ENCODE peak calls at places on chromosomes 12 and 14, in seven cellular contexts. W is IMR-90, Z is neuronal stem cell, P is H9, X is mesenchymal stem cell, H is H1, J is trophoblast cell. E is an unnamed sample.

GRCh38 chr14:39071096-39071495 is 31.9 kb downstream of the SEC23A start:
- DNase-seq in W (no peak), Z (no peak), P (no peak), X (no peak), H (no peak), J (no peak), E (no peak)

GRCh38 chr14:36582874-36583241 is 444 bp upstream of the NKX2-8 start:
- DNase-seq in W (no peak), Z (no peak), P (no peak), X (no peak), H (no peak), J (no peak), E (no peak)

GRCh38 chr14:37197421-37198272 is at the start of gene MIPOL1:
- DNase-seq in W (peak; percentile 90), Z (peak; percentile 61), P (peak; percentile 65), X (peak; percentile 91), H (peak; percentile 83), J (peak; percentile 9), E (peak; percentile 80)

GRCh38 chr12:57090456-57090855 is 1.5 kb downstream of the NAB2 start:
- DNase-seq in W (no peak), Z (no peak), P (no peak), X (no peak), H (no peak), J (no peak), E (no peak)

GRCh38 chr12:15679146-15679545 is 110.0 kb downstream of the EPS8 start:
- DNase-seq in W (peak; percentile 56), Z (no peak), P (no peak), X (peak; percentile 49), H (no peak), J (no peak), E (no peak)

GRCh38 chr12:19388131-19388549 is 51.2 kb upstream of the AEBP2 start:
- DNase-seq in W (peak; percentile 39), Z (no peak), P (peak; percentile 20), X (peak; percentile 41), H (no peak), J (peak; percentile 83), E (no peak)

GRCh38 chr12:29317556-29318363 is 63.2 kb downstream of the ERGIC2 start:
- DNase-seq in W (peak; percentile 30), Z (peak; percentile 21), P (peak; percentile 68), X (peak; percentile 67), H (no peak), J (peak; percentile 80), E (peak; percentile 94)

GRCh38 chr12:117035287-117035686 is 63.9 kb downstream of the TESC start:
- DNase-seq in W (no peak), Z (no peak), P (no peak), X (no peak), H (no peak), J (no peak), E (peak; percentile 30)

GRCh38 chr12:54419088-54419887 is at the start of gene ITGA5:
- DNase-seq in W (peak; percentile 69), Z (peak; percentile 48), P (peak; percentile 70), X (peak; percentile 89), H (peak; percentile 76), J (peak; percentile 85), E (peak; percentile 73)

GRCh38 chr14:81485372-81485771 is 48.3 kb downstream of the SEL1L start:
- DNase-seq in W (no peak), Z (no peak), P (no peak), X (no peak), H (no peak), J (no peak), E (no peak)

GRCh38 chr12:131918311-131919050 is 10.6 kb upstream of the PUS1 start:
- DNase-seq in W (no peak), Z (no peak), P (no peak), X (no peak), H (no peak), J (no peak), E (no peak)

GRCh38 chr12:65156366-65156831 is 13.0 kb upstream of the LEMD3 start:
- DNase-seq in W (peak; percentile 5), Z (no peak), P (no peak), X (no peak), H (no peak), J (no peak), E (no peak)

GRCh38 chr12:101935769-101936741 is 58.7 kb downstream of the DRAM1 start:
- DNase-seq in W (peak; percentile 99), Z (no peak), P (no peak), X (peak; percentile 94), H (no peak), J (peak; percentile 60), E (peak; percentile 86)

GRCh38 chr12:50764861-50765324 is 992 bp downstream of the ATF1 start:
- DNase-seq in W (peak; percentile 35), Z (no peak), P (no peak), X (peak; percentile 62), H (no peak), J (peak; percentile 80), E (peak; percentile 62)

GRCh38 chr12:19299765-19300164 is 139.5 kb upstream of the AEBP2 start:
- DNase-seq in W (peak; percentile 22), Z (no peak), P (no peak), X (no peak), H (no peak), J (peak; percentile 92), E (peak; percentile 29)

GRCh38 chr12:49131051-49131972 is at the start of gene TUBA1B:
- DNase-seq in W (peak; percentile 82), Z (peak; percentile 89), P (peak; percentile 93), X (peak; percentile 90), H (peak; percentile 93), J (peak; percentile 92), E (peak; percentile 94)

GRCh38 chr12:41795910-41796309 is 348.8 kb downstream of the GXYLT1 start:
- DNase-seq in W (no peak), Z (no peak), P (peak; percentile 76), X (no peak), H (peak; percentile 51), J (no peak), E (peak; percentile 73)

GRCh38 chr12:5396541-5396940 is 35.4 kb upstream of the NTF3 start:
- DNase-seq in W (no peak), Z (no peak), P (no peak), X (no peak), H (no peak), J (no peak), E (no peak)

GRCh38 chr12:11981174-11981733 is 89.5 kb upstream of the BCL2L14 start:
- DNase-seq in W (no peak), Z (no peak), P (no peak), X (no peak), H (no peak), J (peak; percentile 20), E (no peak)

GRCh38 chr12:14252697-14253096 is 112.8 kb upstream of the ATF7IP start:
- DNase-seq in W (no peak), Z (no peak), P (no peak), X (no peak), H (no peak), J (no peak), E (no peak)

GRCh38 chr14:75906680-75907280 is 75.0 kb downstream of the TGFB3 start:
- DNase-seq in W (peak; percentile 70), Z (peak; percentile 59), P (no peak), X (peak; percentile 65), H (peak; percentile 77), J (peak; percentile 89), E (peak; percentile 47)

GRCh38 chr14:97021001-97021400 is 223.8 kb downstream of the VRK1 start:
- DNase-seq in W (no peak), Z (no peak), P (peak; percentile 8), X (no peak), H (no peak), J (no peak), E (no peak)

GRCh38 chr12:13094349-13094748 is 9.1 kb downstream of the GSG1 start:
- DNase-seq in W (peak; percentile 70), Z (no peak), P (no peak), X (peak; percentile 20), H (no peak), J (peak; percentile 65), E (no peak)

GRCh38 chr12:72564120-72564519 is 291.9 kb downstream of the TRHDE start:
- DNase-seq in W (no peak), Z (no peak), P (no peak), X (no peak), H (no peak), J (no peak), E (no peak)

GRCh38 chr12:107468976-107469375 is 216.6 kb upstream of the PWP1 start:
- DNase-seq in W (no peak), Z (no peak), P (no peak), X (no peak), H (no peak), J (no peak), E (no peak)

GRCh38 chr12:93167841-93168492 is 209.8 kb upstream of the NUDT4 start:
- DNase-seq in W (no peak), Z (peak; percentile 45), P (peak; percentile 64), X (peak; percentile 61), H (no peak), J (peak; percentile 63), E (peak; percentile 69)

GRCh38 chr14:91378945-91379932 is 38.4 kb downstream of the CCDC88C start:
- DNase-seq in W (no peak), Z (no peak), P (no peak), X (no peak), H (no peak), J (no peak), E (no peak)
- H3K4me1 ChIP-seq in W (no peaks in the 10 kb centered on the region), Z (peaks cover 60% of the 10 kb centered on the region), P (peaks cover 11% of the 10 kb centered on the region), X (peaks cover 12% of the 10 kb centered on the region), H (peaks cover 11% of the 10 kb centered on the region), J (peaks cover 9% of the 10 kb centered on the region), E (peaks cover 20% of the 10 kb centered on the region)

DNA sequence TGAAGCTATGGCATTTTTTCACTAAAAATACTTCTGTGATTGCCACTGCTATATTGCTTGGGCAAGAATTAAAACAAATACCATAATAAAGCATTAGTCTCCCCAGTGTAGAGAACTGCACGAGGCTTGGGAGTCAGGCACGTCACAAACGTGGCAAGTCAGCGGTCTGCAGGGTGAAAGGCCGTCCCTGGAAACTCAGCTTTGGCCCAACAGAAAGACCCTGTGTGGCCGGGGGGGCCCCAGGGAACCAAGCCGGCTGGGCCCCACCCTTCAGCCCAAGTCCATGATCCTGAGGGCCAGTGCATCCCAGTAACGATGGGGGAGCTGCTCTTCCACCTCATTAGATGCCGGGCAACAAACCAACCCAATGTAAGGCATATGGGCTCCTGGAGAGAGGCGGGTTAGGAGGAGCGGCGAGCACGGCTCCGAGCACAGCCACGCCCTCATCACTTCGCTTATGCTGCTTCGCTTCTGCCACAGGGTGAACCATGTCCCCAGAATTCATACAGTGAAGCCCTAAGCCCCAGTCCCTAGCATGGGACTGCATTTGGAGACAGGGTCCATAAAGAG is 50.9 kb upstream of the GPR68 start:
- DNase-seq in W (no peak), Z (no peak), P (no peak), X (no peak), H (no peak), J (no peak), E (no peak)
- H2BK5ac ChIP-seq in W (no peak overlapping the region), Z (no peak overlapping the region), P (no peak overlapping the region), X (no peak overlapping the region), H (no peak overlapping the region), J (no peak overlapping the region), E (no peak overlapping the region)

GRCh38 chr14:72787841-72788240 is 106.1 kb downstream of the DPF3 start:
- DNase-seq in W (no peak), Z (no peak), P (no peak), X (no peak), H (no peak), J (no peak), E (no peak)
- H3K4me1 ChIP-seq in W (peaks cover 3% of the 10 kb centered on the region), Z (peaks cover 11% of the 10 kb centered on the region), P (peaks cover 7% of the 10 kb centered on the region), X (peaks cover 34% of the 10 kb centered on the region), H (no peaks in the 10 kb centered on the region), J (peaks cover 25% of the 10 kb centered on the region), E (no peaks in the 10 kb centered on the region)

DNA sequence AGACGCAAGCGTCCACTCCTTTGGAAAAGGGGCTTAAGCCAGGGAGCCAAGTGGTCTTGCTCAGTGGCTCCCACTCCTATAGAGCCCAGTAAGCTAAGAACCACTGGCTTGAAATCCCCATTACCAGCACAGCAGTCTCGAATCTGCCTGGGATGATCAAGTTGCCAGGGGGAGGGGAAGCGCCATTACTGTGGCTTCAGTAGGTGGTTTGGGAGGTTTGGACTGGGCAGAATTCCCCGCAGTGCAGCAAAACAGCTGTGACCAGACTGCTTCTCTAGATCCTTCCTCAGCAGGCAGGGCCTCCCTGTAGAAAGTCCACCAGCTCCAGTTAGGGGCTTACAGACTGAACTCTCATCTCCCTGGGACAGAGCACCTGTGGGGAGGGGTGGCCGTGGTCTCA is 115.4 kb downstream of the TMEM117 start:
- DNase-seq in W (no peak), Z (no peak), P (no peak), X (no peak), H (no peak), J (no peak), E (no peak)
- H2BK5ac ChIP-seq in W (no peak overlapping the region), Z (no peak overlapping the region), P (no peak overlapping the region), X (no peak overlapping the region), H (no peak overlapping the region), J (no peak overlapping the region), E (no peak overlapping the region)